ENCODE peak calls at places on chromosome 6, in seven cellular contexts. V is mucosa of gallbladder; K is midbrain; Y is GM23338; H is NCI-H1417; T is activated CD4-positive, alpha-beta memory T cell treated with anti-CD3 and anti-CD28 coated beads for 36 hours; O is amniotic stem cell. L is an unnamed sample.

GRCh38 chr6:109318328-109318876 is 63.9 kb downstream of the CD164 start:
- DNase-seq in T (no peak), H (peak), O (no peak), K (peak), Y (no peak), V (peak), L (no peak)

GRCh38 chr6:101537917-101538316 is 144.4 kb downstream of the GRIK2 start:
- DNase-seq in O (no peak), Y (no peak), V (no peak), T (no peak), K (no peak), H (no peak), L (no peak)

GRCh38 chr6:143301204-143301603 is 149.3 kb downstream of the ADAT2 start:
- DNase-seq in O (no peak), Y (peak), V (no peak), H (no peak), T (no peak), K (no peak), L (no peak)

GRCh38 chr6:30814137-30815084 is 69.9 kb upstream of the DDR1 start:
- DNase-seq in H (no peak), O (peak), K (no peak), T (peak), Y (no peak), V (peak), L (peak)

GRCh38 chr6:142413111-142413510 is 111.3 kb downstream of the ADGRG6 start:
- DNase-seq in Y (no peak), T (no peak), O (no peak), H (no peak), K (no peak), V (no peak), L (no peak)

GRCh38 chr6:129749749-129750120 is 39.8 kb upstream of the ARHGAP18 start:
- DNase-seq in Y (no peak), H (no peak), V (no peak), K (no peak), T (no peak), O (no peak), L (no peak)

GRCh38 chr6:159969921-159970320 is 1.0 kb downstream of the IGF2R start:
- DNase-seq in K (peak), Y (peak), O (peak), H (peak), V (peak), T (peak), L (peak)

GRCh38 chr6:14656676-14657075 is 539.1 kb downstream of the CD83 start:
- DNase-seq in K (no peak), Y (no peak), V (no peak), O (no peak), H (no peak), T (no peak), L (no peak)

GRCh38 chr6:169950558-169950957 is 199.1 kb downstream of the ERMARD start:
- DNase-seq in H (peak), T (peak), V (peak), Y (no peak), K (no peak), O (no peak), L (no peak)

GRCh38 chr6:38105066-38105465 is 285.5 kb downstream of the ZFAND3 start:
- DNase-seq in K (no peak), V (no peak), O (no peak), H (no peak), T (no peak), Y (no peak), L (no peak)

GRCh38 chr6:168823397-168824020 is 382.5 kb downstream of the SMOC2 start:
- DNase-seq in K (no peak), H (no peak), V (peak), O (no peak), Y (peak), T (no peak), L (no peak)

GRCh38 chr6:170057034-170057734 is 233.7 kb downstream of the DLL1 start:
- DNase-seq in H (no peak), V (no peak), O (no peak), T (no peak), Y (no peak), K (no peak), L (no peak)

GRCh38 chr6:160952633-160953281 is 38.8 kb upstream of the MAP3K4 start:
- DNase-seq in V (no peak), H (no peak), T (no peak), Y (peak), K (no peak), O (no peak), L (no peak)

GRCh38 chr6:151400473-151400872 is 9.1 kb upstream of the ZBTB2 start:
- DNase-seq in Y (no peak), H (no peak), O (no peak), K (no peak), T (no peak), V (no peak), L (no peak)

GRCh38 chr6:107186047-107186446 is 70.7 kb upstream of the BEND3 start:
- DNase-seq in Y (no peak), O (no peak), H (no peak), T (no peak), V (no peak), K (no peak), L (no peak)

GRCh38 chr6:136728033-136728939 is 64.0 kb downstream of the MAP3K5 start:
- DNase-seq in H (no peak), O (no peak), T (no peak), Y (no peak), V (no peak), K (no peak), L (no peak)

GRCh38 chr6:70593118-70593486 is 26.4 kb downstream of the SDHAF4 start:
- DNase-seq in V (no peak), K (no peak), O (no peak), Y (no peak), T (no peak), H (no peak), L (no peak)

GRCh38 chr6:128738112-128738511 is 144.8 kb upstream of the LAMA2 start:
- DNase-seq in T (no peak), O (no peak), K (no peak), V (no peak), H (no peak), Y (no peak), L (no peak)

GRCh38 chr6:33781105-33781975 is 7.6 kb downstream of the LEMD2 start:
- DNase-seq in Y (peak), H (no peak), O (no peak), T (no peak), K (no peak), V (peak), L (peak)

GRCh38 chr6:134853111-134854055 is 96.5 kb downstream of the ALDH8A1 start:
- DNase-seq in T (no peak), K (no peak), V (no peak), H (no peak), Y (no peak), O (no peak), L (peak)

GRCh38 chr6:148869589-148869988 is 122.8 kb downstream of the UST start:
- DNase-seq in K (no peak), O (peak), V (no peak), T (no peak), Y (no peak), H (no peak), L (peak)

GRCh38 chr6:32046450-32047083 is 8.4 kb downstream of the CYP21A2 start:
- DNase-seq in K (peak), Y (peak), T (no peak), V (no peak), O (no peak), H (no peak), L (peak)

GRCh38 chr6:167492096-167492449 is 167.2 kb downstream of the TTLL2 start:
- DNase-seq in O (no peak), Y (no peak), H (no peak), K (no peak), T (no peak), V (no peak), L (no peak)

GRCh38 chr6:126786262-126786661 is 332.2 kb upstream of the RSPO3 start:
- DNase-seq in H (no peak), Y (no peak), T (no peak), K (no peak), O (no peak), V (no peak), L (no peak)

GRCh38 chr6:14922306-14922705 is 323.6 kb upstream of the JARID2 start:
- DNase-seq in T (no peak), Y (peak), H (no peak), V (no peak), O (no peak), K (peak), L (no peak)

GRCh38 chr6:166561766-166562165 is 24.7 kb downstream of the RAMACL start:
- DNase-seq in H (no peak), V (no peak), Y (no peak), K (no peak), T (no peak), O (no peak), L (peak)